ENCODE peak calls at places on chromosome 10, in four cellular contexts. Q is Right ventricle myocardium superior, J is KBM-7, B is anterior cingulate cortex. R is an unnamed sample.

GRCh38 chr10:104246981-104247380 is 7.7 kb upstream of the GSTO1 start:
- DNase-seq in Q (no peak), J (no peak), B (no peak), R (no peak)

GRCh38 chr10:52740913-52741675 is 31.5 kb downstream of the MBL2 start:
- DNase-seq in Q (no peak), J (peak), B (peak), R (no peak)

GRCh38 chr10:124476043-124476725 is 14.6 kb downstream of the LHPP start:
- DNase-seq in Q (no peak), J (no peak), B (no peak), R (no peak)

GRCh38 chr10:5996696-5997095 is 19.4 kb upstream of the IL15RA start:
- DNase-seq in Q (no peak), J (no peak), B (no peak), R (no peak)

GRCh38 chr10:19917756-19918478 is 101.7 kb downstream of the PLXDC2 start:
- DNase-seq in Q (no peak), J (no peak), B (no peak), R (no peak)

GRCh38 chr10:89481662-89482061 is 53.7 kb downstream of the SLC16A12 start:
- DNase-seq in Q (no peak), J (no peak), B (no peak), R (no peak)

GRCh38 chr10:132449051-132449825 is 52.2 kb downstream of the PWWP2B start:
- DNase-seq in Q (peak), J (peak), B (no peak), R (peak)

GRCh38 chr10:96987842-96988175 is 155.7 kb downstream of the LCOR start:
- DNase-seq in Q (no peak), J (no peak), B (no peak), R (no peak)

GRCh38 chr10:48242160-48242904 is 32.2 kb downstream of the FRMPD2 start:
- DNase-seq in Q (no peak), J (no peak), B (no peak), R (no peak)

GRCh38 chr10:58691528-58691927 is 178.9 kb downstream of the BICC1 start:
- DNase-seq in Q (no peak), J (no peak), B (peak), R (no peak)

GRCh38 chr10:97499561-97500296 is 1.0 kb downstream of the UBTD1 start:
- DNase-seq in Q (peak), J (peak), B (peak), R (peak)

GRCh38 chr10:51675088-51675487 is 24.3 kb downstream of the CSTF2T start:
- DNase-seq in Q (no peak), J (no peak), B (no peak), R (no peak)

GRCh38 chr10:118238573-118239240 is 103.4 kb downstream of the FAM204A start:
- DNase-seq in Q (no peak), J (no peak), B (no peak), R (no peak)

GRCh38 chr10:32318476-32318896 is 28.5 kb downstream of the EPC1 start:
- DNase-seq in Q (no peak), J (peak), B (no peak), R (no peak)